ENCODE peak calls at places on chromosome 4, in eight cellular contexts. G, E, J, R, D, T, B and V are unnamed samples.

GRCh38 chr4:104615496-104615895 is 120.8 kb upstream of the CXXC4 start:
- DNase-seq in G (no peak), E (no peak), J (no peak), R (no peak), D (no peak), T (no peak), B (no peak), V (no peak)

GRCh38 chr4:7518871-7519637 is 84.3 kb upstream of the PSAPL1 start:
- DNase-seq in G (no peak), E (no peak), J (no peak), R (no peak), D (no peak), T (no peak), B (no peak), V (no peak)

GRCh38 chr4:7620086-7620813 is 185.5 kb upstream of the PSAPL1 start:
- DNase-seq in G (no peak), E (no peak), J (no peak), R (no peak), D (no peak), T (no peak), B (no peak), V (no peak)

GRCh38 chr4:64000241-64000640 is 409.0 kb downstream of the TECRL start:
- DNase-seq in G (no peak), E (no peak), J (no peak), R (no peak), D (no peak), T (no peak), B (no peak), V (no peak)

GRCh38 chr4:52939739-52940138 is 77.6 kb downstream of the RASL11B start:
- DNase-seq in G (no peak), E (no peak), J (no peak), R (no peak), D (no peak), T (no peak), B (no peak), V (no peak)

GRCh38 chr4:118994030-118994429 is 105.4 kb downstream of the SYNPO2 start:
- DNase-seq in G (no peak), E (no peak), J (no peak), R (peak), D (no peak), T (no peak), B (no peak), V (no peak)

GRCh38 chr4:25792200-25792791 is 70.5 kb downstream of the SEL1L3 start:
- DNase-seq in G (peak), E (no peak), J (no peak), R (no peak), D (peak), T (no peak), B (peak), V (no peak)

GRCh38 chr4:30630431-30630830 is 89.7 kb upstream of the PCDH7 start:
- DNase-seq in G (no peak), E (no peak), J (no peak), R (no peak), D (no peak), T (no peak), B (no peak), V (no peak)